ENCODE peak calls at places on chromosomes 5 and 9, in four cellular contexts. A is tibial artery, M is right atrium auricular region, G is PC-9. T is an unnamed sample.

GRCh38 chr9:82546131-82546530 is 516.8 kb downstream of the RASEF start:
- DNase-seq in A (no peak), M (no peak), G (no peak), T (no peak)

GRCh38 chr9:8338742-8339425 is 539.3 kb upstream of the DMAC1 start:
- DNase-seq in A (no peak), M (no peak), G (no peak), T (no peak)

GRCh38 chr5:158758666-158759065 is 341.1 kb downstream of the EBF1 start:
- DNase-seq in A (no peak), M (no peak), G (no peak), T (no peak)

GRCh38 chr5:50958852-50959457 is 292.5 kb downstream of the PARP8 start:
- DNase-seq in A (no peak), M (no peak), G (no peak), T (no peak)

GRCh38 chr9:120783611-120784047 is 9.6 kb downstream of the FBXW2 start:
- DNase-seq in A (no peak), M (no peak), G (peak), T (no peak)

GRCh38 chr5:56003179-56003578 is 8.4 kb upstream of the IL6ST start:
- DNase-seq in A (no peak), M (no peak), G (peak), T (no peak)

GRCh38 chr5:166493627-166494026 is 1797.8 kb upstream of the WWC1 start:
- DNase-seq in A (no peak), M (no peak), G (no peak), T (no peak)

GRCh38 chr5:113321266-113321665 is 113.5 kb downstream of the TSSK1B start:
- DNase-seq in A (no peak), M (no peak), G (no peak), T (no peak)

GRCh38 chr5:5585751-5586341 is 163.4 kb downstream of the ICE1 start:
- DNase-seq in A (no peak), M (no peak), G (no peak), T (no peak)

GRCh38 chr9:134502261-134503211 is 139.1 kb upstream of the COL5A1 start:
- DNase-seq in A (peak), M (peak), G (peak), T (no peak)

GRCh38 chr9:20569525-20569924 is 52.8 kb downstream of the MLLT3 start:
- DNase-seq in A (no peak), M (no peak), G (no peak), T (no peak)

GRCh38 chr5:154758977-154759376 is 3.8 kb downstream of the LARP1 start:
- DNase-seq in A (no peak), M (no peak), G (peak), T (no peak)

GRCh38 chr9:126475933-126476555 is 137.7 kb upstream of the LMX1B start:
- DNase-seq in A (no peak), M (no peak), G (no peak), T (no peak)

GRCh38 chr5:167573274-167574127 is 717.9 kb upstream of the WWC1 start:
- DNase-seq in A (no peak), M (no peak), G (no peak), T (no peak)

GRCh38 chr5:141040093-141040762 is 10.9 kb upstream of the PCDHB1 start:
- DNase-seq in A (no peak), M (no peak), G (no peak), T (no peak)

GRCh38 chr5:143128412-143129071 is 274.9 kb downstream of the NR3C1 start:
- DNase-seq in A (no peak), M (no peak), G (no peak), T (no peak)

GRCh38 chr9:136974834-136975535 is 2.3 kb upstream of the PTGDS start:
- DNase-seq in A (no peak), M (no peak), G (no peak), T (no peak)

GRCh38 chr5:56167522-56167921 is 65.6 kb downstream of the ANKRD55 start:
- DNase-seq in A (no peak), M (no peak), G (no peak), T (no peak)

GRCh38 chr5:43484049-43484849 is 584 bp upstream of the TMEM267 start:
- DNase-seq in A (peak), M (peak), G (peak), T (peak)

GRCh38 chr9:133665535-133665934 is 29.4 kb downstream of the DBH start:
- DNase-seq in A (no peak), M (no peak), G (no peak), T (no peak)

GRCh38 chr5:59616413-59616812 is 277.1 kb downstream of the PDE4D start:
- DNase-seq in A (no peak), M (no peak), G (no peak), T (no peak)

GRCh38 chr5:114789773-114790402 is 379.8 kb downstream of the TRIM36 start:
- DNase-seq in A (no peak), M (no peak), G (no peak), T (no peak)

GRCh38 chr9:79809931-79810330 is 238.2 kb downstream of the TLE4 start:
- DNase-seq in A (no peak), M (no peak), G (no peak), T (no peak)

GRCh38 chr9:133509179-133510083 is 15.3 kb downstream of the MYMK start:
- DNase-seq in A (no peak), M (no peak), G (no peak), T (no peak)

DNA sequence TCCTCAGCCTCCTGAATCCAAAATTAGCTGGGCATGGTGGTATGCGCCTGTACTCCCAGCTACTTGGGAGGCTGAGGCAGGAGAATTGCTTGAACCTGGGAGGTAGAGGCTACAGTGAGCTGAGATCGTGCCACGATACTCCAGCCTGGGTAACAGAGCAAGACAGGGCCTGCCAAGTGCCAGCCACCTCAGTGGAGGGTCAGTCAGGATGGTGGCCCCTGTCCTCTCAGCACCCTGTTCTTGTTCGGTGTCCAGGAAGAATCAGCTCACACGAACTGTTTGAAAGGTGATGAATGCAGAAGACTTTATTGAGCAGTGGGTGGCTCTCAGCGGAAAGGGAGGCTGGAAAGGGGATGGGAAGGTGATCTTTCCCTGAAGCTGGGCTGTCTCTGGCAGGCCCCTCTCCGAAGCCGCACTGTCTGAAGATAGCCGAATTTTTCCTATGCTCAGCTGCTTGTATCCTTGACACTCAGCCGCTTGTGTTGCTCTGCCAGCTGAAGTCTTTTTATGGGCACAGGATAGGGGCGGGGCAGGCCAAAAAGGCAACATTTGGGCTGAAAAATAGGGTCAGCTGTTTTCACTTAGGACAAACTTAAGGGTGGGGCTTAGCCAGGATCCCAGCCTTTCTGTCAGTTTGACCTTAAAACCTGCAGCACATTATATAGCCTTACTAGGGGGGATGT is 50.9 kb downstream of the UBE2R2 start:
- DNase-seq in A (peak), M (peak), G (no peak), T (peak)
- H3K27ac ChIP-seq in A (peak), M (peak), G (no peak), T (peak)

GRCh38 chr5:139403418-139403786 is 487 bp downstream of the SPATA24 start:
- DNase-seq in A (no peak), M (no peak), G (no peak), T (no peak)
- H3K4me3 ChIP-seq in A (peak), M (peak), G (peak), T (peak)

DNA sequence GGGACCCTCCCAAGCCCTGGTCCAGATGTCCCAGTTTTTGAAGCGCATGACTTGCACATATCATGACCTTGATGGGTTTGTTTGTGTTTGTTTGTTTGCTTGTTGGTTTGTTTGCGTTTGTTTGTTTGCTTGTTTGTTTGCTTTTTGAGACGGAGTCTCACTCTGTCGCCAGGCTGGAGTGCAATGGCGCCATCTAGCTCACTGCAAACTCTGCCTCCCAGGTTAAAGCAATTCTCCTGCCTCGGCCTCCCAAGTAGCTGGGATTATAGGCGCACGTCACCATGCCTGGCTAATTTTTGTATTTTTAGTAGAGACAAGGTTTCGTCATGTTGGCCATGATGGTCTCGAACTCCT is 13.0 kb upstream of the UBAC1 start:
- DNase-seq in A (no peak), M (no peak), G (no peak), T (no peak)
- TF ChIP-seq CTCF in A (no peak), M (no peak), G (no peak), T (no peak)

DNA sequence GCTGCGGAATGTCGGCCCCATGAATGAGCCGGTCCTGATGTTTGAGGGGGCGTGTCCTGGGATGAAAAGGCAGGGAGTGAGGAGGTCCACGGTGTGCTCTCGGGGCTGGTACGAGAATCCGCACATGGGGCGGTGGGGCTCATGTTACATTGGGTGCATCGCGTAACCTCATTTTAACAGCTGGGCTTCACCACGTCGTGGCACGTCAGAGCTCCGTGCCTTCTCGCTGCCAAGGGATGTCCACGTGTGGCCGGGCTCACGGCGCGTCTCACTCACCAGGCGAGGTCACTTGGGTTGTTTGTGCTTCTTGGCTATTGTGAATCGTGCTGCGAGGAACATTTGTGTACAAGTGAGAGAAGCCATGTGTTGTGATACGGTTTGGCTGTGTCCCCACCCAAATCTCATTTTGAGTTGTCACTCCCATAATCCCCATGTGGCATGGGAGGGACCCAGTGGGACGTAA is 29.1 kb upstream of the IRX4 start:
- DNase-seq in A (peak), M (no peak), G (no peak), T (no peak)
- H3K27ac ChIP-seq in A (no peak), M (no peak), G (no peak), T (no peak)

T was measured in ascending aorta.